ENCODE peak calls at places on chromosomes 2 and 18, in nine cellular contexts. S is body of pancreas; R is ovary; B is tibial nerve; G is activated CD8-positive, alpha-beta T cell treated with anti-CD3 and anti-CD28 coated beads for 36 hours; N is foreskin keratinocyte; T is fibroblast of lung; P is foreskin fibroblast; V is A549. E is an unnamed sample.

GRCh38 chr2:191308026-191308425 is 62.8 kb downstream of the MYO1B start:
- DNase-seq in S (no peak), R (no peak), B (no peak), G (no peak), N (no peak), T (no peak), P (no peak), V (no peak), E (no peak)

GRCh38 chr2:77268626-77269025 is 253.6 kb downstream of the LRRTM4 start:
- DNase-seq in S (no peak), R (no peak), B (no peak), G (no peak), N (no peak), T (peak), P (no peak), V (no peak), E (no peak)

GRCh38 chr2:182891611-182892010 is 25.2 kb upstream of the FRZB start:
- DNase-seq in S (no peak), R (no peak), B (no peak), G (no peak), N (no peak), T (no peak), P (no peak), V (no peak), E (no peak)

GRCh38 chr2:224513991-224514390 is 71.2 kb downstream of the CUL3 start:
- DNase-seq in S (no peak), R (no peak), B (no peak), G (no peak), N (no peak), T (peak), P (no peak), V (no peak), E (peak)

GRCh38 chr18:54086046-54086802 is 138.2 kb downstream of the MBD2 start:
- DNase-seq in S (no peak), R (no peak), B (no peak), G (peak), N (no peak), T (no peak), P (no peak), V (no peak), E (no peak)

GRCh38 chr18:49922228-49922627 is 108.9 kb upstream of the ACAA2 start:
- DNase-seq in S (no peak), R (no peak), B (no peak), G (no peak), N (peak), T (no peak), P (no peak), V (no peak), E (no peak)

GRCh38 chr2:13698847-13699246 is 933.7 kb upstream of the LRATD1 start:
- DNase-seq in S (no peak), R (no peak), B (no peak), G (no peak), N (no peak), T (no peak), P (no peak), V (no peak), E (no peak)

GRCh38 chr2:153548536-153548935 is 70.0 kb upstream of the RPRM start:
- DNase-seq in S (no peak), R (no peak), B (no peak), G (no peak), N (no peak), T (no peak), P (no peak), V (no peak), E (no peak)

GRCh38 chr2:43086451-43087221 is 139.8 kb downstream of the ZFP36L2 start:
- DNase-seq in S (no peak), R (peak), B (peak), G (no peak), N (peak), T (peak), P (peak), V (peak), E (peak)

GRCh38 chr18:75161629-75162028 is 47.3 kb downstream of the PTGR3 start:
- DNase-seq in S (peak), R (no peak), B (peak), G (peak), N (no peak), T (peak), P (no peak), V (peak), E (no peak)
- TF ChIP-seq CTCF in S (no peak), R (no peak), B (no peak), G (no peak), N (no peak), T (no peak), P (no peak), V (no peak), E (no peak)

DNA sequence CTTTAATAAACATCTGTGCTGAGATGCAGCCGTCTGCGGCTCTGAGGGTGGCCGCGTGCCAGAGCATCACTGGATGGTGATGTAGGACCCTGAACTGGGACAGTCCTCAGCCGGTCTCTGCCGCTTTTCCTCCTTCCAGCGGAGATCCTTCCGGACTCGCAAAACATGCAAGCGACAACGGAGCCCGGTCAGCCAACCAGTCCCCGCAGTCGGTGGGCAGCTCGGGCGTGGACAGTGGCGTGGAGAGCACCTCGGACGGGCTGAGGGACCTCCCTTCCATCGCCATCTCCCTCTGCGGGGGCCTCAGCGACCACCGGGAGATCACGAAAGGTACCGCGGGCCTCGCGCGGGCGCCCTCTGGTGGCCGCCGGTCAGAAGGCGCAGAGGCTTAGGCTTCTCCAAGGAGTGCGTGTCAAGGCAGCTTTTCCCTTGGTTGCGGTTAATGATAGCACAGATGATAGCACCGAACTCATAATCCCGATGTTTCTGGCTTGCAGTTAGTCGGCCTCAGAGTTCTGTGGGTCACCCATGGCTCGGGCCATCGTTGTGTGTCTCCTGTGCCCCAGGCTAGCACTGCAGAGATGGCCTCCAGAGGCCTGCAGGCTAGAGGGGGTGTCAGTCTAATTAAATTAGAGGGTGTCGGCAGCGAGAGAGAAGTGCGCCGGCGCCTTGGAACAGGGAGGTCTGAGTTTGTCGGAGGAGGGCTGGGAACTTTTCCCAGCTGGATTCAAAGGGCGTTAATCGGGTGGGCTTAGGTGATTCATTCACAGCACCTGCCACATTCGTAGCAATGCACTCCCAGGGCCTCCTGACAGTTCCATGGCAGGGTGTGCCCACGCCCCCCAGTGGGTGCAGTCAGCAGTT is 38.5 kb downstream of the LPIN1 start:
- DNase-seq in S (peak), R (no peak), B (no peak), G (peak), N (peak), T (peak), P (peak), V (peak), E (peak)
- TF ChIP-seq CTCF in S (peak), R (peak), B (peak), G (peak), N (peak), T (peak), P (peak), V (peak), E (peak)

GRCh38 chr2:27214936-27215335 is 2.2 kb upstream of the CAD start:
- DNase-seq in S (no peak), R (no peak), B (no peak), G (no peak), N (no peak), T (no peak), P (peak), V (no peak), E (no peak)

GRCh38 chr2:27218614-27219013 is 1.4 kb downstream of the CAD start:
- DNase-seq in S (no peak), R (no peak), B (no peak), G (no peak), N (no peak), T (no peak), P (no peak), V (no peak), E (no peak)

GRCh38 chr2:27216416-27217137 is 592 bp upstream of the CAD start:
- DNase-seq in S (no peak), R (no peak), B (no peak), G (no peak), N (no peak), T (no peak), P (no peak), V (no peak), E (no peak)

GRCh38 chr2:27220091-27220490 is 2.9 kb downstream of the CAD start:
- DNase-seq in S (no peak), R (no peak), B (no peak), G (no peak), N (no peak), T (no peak), P (no peak), V (no peak), E (no peak)

DNA sequence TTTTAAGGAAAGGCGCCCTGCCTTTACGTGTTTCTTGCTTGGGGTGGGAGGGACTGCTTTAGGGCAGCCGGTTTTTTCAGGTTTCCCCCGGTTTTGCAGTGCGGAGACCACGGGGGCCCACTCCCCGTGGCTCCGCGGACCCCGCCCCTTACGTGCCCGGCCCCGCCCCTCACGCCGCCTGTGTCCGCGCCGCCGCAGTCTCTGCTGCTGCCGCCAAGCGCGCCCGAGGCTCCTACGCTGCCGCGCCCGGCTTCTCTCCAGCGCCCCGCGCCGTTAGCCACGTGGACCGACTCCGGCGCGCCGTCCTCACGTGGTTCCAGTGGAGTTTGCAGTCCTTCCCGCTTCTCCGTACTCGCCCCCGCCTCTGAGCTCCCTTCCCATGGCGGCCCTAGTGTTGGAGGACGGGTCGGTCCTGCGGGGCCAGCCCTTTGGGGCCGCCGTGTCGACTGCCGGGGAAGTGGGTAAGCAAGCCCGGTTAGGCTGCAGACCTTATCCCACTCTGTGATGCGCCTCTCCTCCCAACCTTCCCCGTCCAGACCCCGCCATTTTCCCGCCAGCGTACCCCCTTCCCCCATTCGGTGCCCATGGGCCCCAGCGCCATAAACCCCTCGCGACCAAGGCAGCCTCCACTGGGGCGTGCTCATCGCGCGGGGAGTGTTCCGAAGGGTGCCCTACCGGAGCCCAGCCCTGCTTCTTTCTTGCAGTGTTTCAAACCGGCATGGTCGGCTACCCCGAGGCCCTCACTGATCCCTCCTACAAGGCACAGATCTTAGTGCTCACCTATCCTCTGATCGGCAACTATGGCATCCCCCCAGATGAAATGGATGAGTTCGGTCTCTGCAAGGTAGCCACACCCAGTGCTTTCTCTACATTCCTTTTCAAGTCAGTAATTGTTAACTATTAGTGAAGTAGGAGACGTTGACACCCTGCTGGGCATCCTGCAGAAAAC is at the start of gene CAD:
- DNase-seq in S (peak), R (peak), B (peak), G (peak), N (peak), T (peak), P (peak), V (peak), E (peak)
- TF ChIP-seq CTCF in S (peak), R (peak), B (no peak), G (no peak), N (peak), T (no peak), P (no peak), V (no peak), E (peak)

GRCh38 chr18:45617284-45617683 is 2.0 kb downstream of the SLC14A2 start:
- DNase-seq in S (peak), R (peak), B (peak), G (no peak), N (peak), T (peak), P (peak), V (peak), E (peak)

GRCh38 chr18:45621068-45621511 is 5.8 kb downstream of the SLC14A2 start:
- DNase-seq in S (peak), R (no peak), B (peak), G (peak), N (no peak), T (peak), P (peak), V (peak), E (peak)

GRCh38 chr18:45619826-45620201 is 4.5 kb downstream of the SLC14A2 start:
- DNase-seq in S (no peak), R (no peak), B (no peak), G (no peak), N (no peak), T (no peak), P (no peak), V (no peak), E (no peak)

DNA sequence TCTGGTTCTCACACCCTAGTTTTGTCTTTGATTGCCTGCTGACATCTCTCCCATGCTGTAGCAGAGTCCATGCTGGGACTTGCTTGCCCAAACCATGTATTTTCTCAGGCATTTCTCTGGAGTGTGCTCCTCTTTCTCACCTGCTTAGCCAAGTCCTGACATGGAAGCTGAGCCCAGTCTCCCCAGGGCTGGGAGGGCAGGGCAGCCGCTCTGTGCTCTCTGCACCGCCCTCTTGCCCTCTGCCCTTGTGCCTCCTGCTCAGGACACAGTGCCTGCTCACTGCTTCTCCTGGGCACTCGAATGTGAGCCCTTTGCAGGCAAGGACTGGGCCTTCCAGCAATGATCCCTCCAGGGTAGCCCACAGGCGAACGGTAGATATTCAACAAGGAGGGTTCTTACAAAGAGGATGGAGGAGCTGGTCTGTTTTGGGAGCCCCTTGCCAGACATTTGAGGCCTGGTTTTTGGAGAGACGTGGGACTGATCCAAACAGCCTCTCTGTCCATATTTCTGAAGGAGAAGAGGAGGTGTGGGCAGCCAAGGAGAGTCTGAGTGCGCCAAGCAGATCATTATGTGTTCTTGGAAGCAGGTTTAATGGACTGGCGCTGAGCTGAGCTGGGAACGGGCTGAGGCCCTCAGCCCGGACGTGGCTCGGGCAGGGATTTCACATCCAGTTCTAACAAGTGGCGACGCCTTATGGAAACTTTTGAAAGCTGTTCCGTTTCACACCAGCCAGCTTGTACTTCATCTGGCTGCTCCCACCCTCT is 4.0 kb downstream of the SLC14A2 start:
- DNase-seq in S (no peak), R (no peak), B (peak), G (no peak), N (peak), T (no peak), P (peak), V (no peak), E (no peak)
- TF ChIP-seq CTCF in S (no peak), R (no peak), B (no peak), G (no peak), N (peak), T (no peak), P (no peak), V (no peak), E (no peak)

DNA sequence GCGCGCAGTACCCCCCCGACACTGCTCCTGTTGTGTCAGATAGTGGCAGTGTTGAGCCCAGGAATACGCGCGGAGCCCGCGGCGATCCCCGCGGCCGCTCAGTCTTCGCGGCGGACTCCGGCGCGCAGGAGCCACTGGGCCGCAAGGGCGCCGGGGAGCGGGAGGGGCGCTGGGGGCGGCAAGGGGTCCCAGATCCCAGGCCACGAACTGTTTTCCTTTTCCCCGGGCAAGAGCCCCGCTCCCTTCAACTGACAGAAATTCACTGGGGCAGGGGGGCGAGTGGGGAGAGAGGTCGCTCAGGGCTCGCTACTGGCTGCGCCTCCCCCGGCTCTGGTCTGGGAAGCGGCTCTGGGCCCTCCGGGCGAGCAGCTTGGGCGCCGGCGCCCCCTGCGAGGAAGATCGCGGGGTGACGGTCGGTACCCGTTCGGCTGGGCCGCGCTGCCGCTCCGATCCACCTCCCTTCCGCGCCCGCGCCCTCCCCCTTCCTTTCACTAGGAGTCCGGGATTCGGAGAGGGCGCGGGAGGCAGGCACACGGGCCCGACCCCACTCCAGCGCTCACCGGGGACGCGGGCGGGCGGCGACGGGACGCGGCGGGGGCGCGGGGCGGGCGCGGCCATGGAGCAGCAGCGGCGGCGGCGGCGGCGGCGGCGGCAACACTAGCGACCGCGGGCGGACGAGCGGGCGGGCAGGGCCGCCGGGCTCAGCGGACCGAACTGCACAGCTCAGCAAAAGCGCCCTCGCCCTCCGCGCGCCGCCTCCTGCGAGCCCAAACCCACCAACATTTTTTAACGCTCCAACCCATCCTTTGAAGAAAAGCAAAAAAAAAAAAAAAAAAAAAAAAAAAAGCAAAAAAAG is 1.4 kb upstream of the SETBP1 start:
- DNase-seq in S (peak), R (peak), B (peak), G (peak), N (no peak), T (peak), P (peak), V (peak), E (peak)
- TF ChIP-seq CTCF in S (peak), R (peak), B (peak), G (peak), N (peak), T (peak), P (peak), V (peak), E (peak)

GRCh38 chr2:149575742-149576141 is 11.8 kb downstream of the MMADHC start:
- DNase-seq in S (no peak), R (no peak), B (no peak), G (no peak), N (no peak), T (no peak), P (no peak), V (no peak), E (no peak)

GRCh38 chr2:149577269-149577668 is 10.3 kb downstream of the MMADHC start:
- DNase-seq in S (no peak), R (no peak), B (no peak), G (no peak), N (no peak), T (no peak), P (no peak), V (no peak), E (no peak)

GRCh38 chr2:149572102-149572953 is 15.2 kb downstream of the MMADHC start:
- DNase-seq in S (no peak), R (no peak), B (no peak), G (no peak), N (no peak), T (no peak), P (no peak), V (no peak), E (no peak)

GRCh38 chr2:149575277-149575676 is 12.3 kb downstream of the MMADHC start:
- DNase-seq in S (no peak), R (no peak), B (no peak), G (no peak), N (no peak), T (no peak), P (no peak), V (no peak), E (no peak)

DNA sequence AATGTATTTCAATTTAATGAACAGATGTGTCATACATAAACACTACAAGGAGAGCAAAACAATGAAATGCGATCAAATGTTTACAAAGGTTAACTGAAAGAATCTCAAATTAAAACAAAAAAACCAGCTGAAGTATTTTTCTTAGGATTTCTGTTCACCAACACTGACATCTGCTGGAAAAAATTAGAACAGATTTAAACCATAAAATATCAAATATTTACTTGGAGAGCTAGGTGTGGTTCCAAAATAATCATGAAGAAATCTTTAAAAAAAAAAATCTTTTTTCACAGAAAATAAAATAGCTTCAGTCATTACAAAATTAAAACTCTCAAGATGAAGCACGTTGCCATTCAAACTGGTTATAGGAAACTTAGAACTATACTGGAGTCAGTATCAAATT is 13.8 kb downstream of the MMADHC start:
- DNase-seq in S (no peak), R (no peak), B (no peak), G (no peak), N (no peak), T (no peak), P (no peak), V (no peak), E (peak)
- TF ChIP-seq CTCF in S (peak), R (no peak), B (peak), G (peak), N (peak), T (no peak), P (peak), V (peak), E (peak)

GRCh38 chr2:98608118-98608961 is at the start of the genes COA5 and UNC50:
- DNase-seq in S (peak), R (peak), B (peak), G (peak), N (peak), T (peak), P (peak), V (peak), E (peak)
- TF ChIP-seq CTCF in S (no peak), R (no peak), B (no peak), G (no peak), N (peak), T (peak), P (no peak), V (no peak), E (peak)

GRCh38 chr2:58620896-58621295 is 379.8 kb upstream of the FANCL start:
- DNase-seq in S (no peak), R (no peak), B (no peak), G (no peak), N (no peak), T (peak), P (no peak), V (no peak), E (no peak)
- TF ChIP-seq CTCF in S (no peak), R (no peak), B (no peak), G (no peak), N (no peak), T (no peak), P (no peak), V (no peak), E (no peak)